ENCODE peak calls at places on chromosomes 6 and 20, in nine cellular contexts. One of them, this sample, is unnamed.

GRCh38 chr6:161668665-161669064 is 394.8 kb upstream of the AGPAT4 start:
- DNase-seq in GM12865: peak; percentile 3
- DNase-seq in ovary: no peak
- DNase-seq in fibroblast of mammary gland: no peak
- DNase-seq in epithelial cell of esophagus: no peak
- DNase-seq in H9: no peak
- DNase-seq in activated B cell treated with CpG ODN at 0.5 μM for 24 hours: no peak
- DNase-seq in endodermal cell: no peak
- DNase-seq in AG04450: no peak
- DNase-seq in this sample: no peak

GRCh38 chr20:63703471-63703975 is 4.3 kb downstream of the ARFRP1 start:
- DNase-seq in AG04450: no peak
- DNase-seq in endodermal cell: no peak
- DNase-seq in epithelial cell of esophagus: no peak
- DNase-seq in ovary: peak; percentile 30
- DNase-seq in fibroblast of mammary gland: no peak
- DNase-seq in GM12865: no peak
- DNase-seq in H9: peak; percentile 28
- DNase-seq in activated B cell treated with CpG ODN at 0.5 μM for 24 hours: no peak
- DNase-seq in this sample: no peak

GRCh38 chr20:7770578-7770977 is 169.7 kb downstream of the HAO1 start:
- DNase-seq in epithelial cell of esophagus: peak; percentile 42
- DNase-seq in fibroblast of mammary gland: peak; percentile 15
- DNase-seq in ovary: no peak
- DNase-seq in activated B cell treated with CpG ODN at 0.5 μM for 24 hours: no peak
- DNase-seq in endodermal cell: no peak
- DNase-seq in GM12865: peak; percentile 73
- DNase-seq in AG04450: no peak
- DNase-seq in H9: no peak
- DNase-seq in this sample: no peak

GRCh38 chr6:145532361-145532760 is 203.0 kb downstream of the EPM2A start:
- DNase-seq in epithelial cell of esophagus: no peak
- DNase-seq in GM12865: no peak
- DNase-seq in H9: peak; percentile 56
- DNase-seq in AG04450: no peak
- DNase-seq in fibroblast of mammary gland: no peak
- DNase-seq in ovary: no peak
- DNase-seq in endodermal cell: peak; percentile 86
- DNase-seq in activated B cell treated with CpG ODN at 0.5 μM for 24 hours: no peak
- DNase-seq in this sample: no peak

GRCh38 chr6:54099201-54099600 is 12.0 kb upstream of the MLIP start:
- DNase-seq in ovary: no peak
- DNase-seq in H9: no peak
- DNase-seq in AG04450: no peak
- DNase-seq in activated B cell treated with CpG ODN at 0.5 μM for 24 hours: no peak
- DNase-seq in endodermal cell: no peak
- DNase-seq in fibroblast of mammary gland: no peak
- DNase-seq in GM12865: no peak
- DNase-seq in epithelial cell of esophagus: no peak
- DNase-seq in this sample: no peak

GRCh38 chr20:51354769-51355319 is 187.7 kb downstream of the NFATC2 start:
- DNase-seq in AG04450: no peak
- DNase-seq in ovary: no peak
- DNase-seq in H9: no peak
- DNase-seq in activated B cell treated with CpG ODN at 0.5 μM for 24 hours: no peak
- DNase-seq in epithelial cell of esophagus: no peak
- DNase-seq in fibroblast of mammary gland: peak; percentile 83
- DNase-seq in GM12865: no peak
- DNase-seq in endodermal cell: no peak
- DNase-seq in this sample: no peak

GRCh38 chr6:53107091-53107490 is 41.5 kb downstream of the GCM1 start:
- DNase-seq in fibroblast of mammary gland: peak; percentile 52
- DNase-seq in endodermal cell: peak; percentile 33
- DNase-seq in activated B cell treated with CpG ODN at 0.5 μM for 24 hours: no peak
- DNase-seq in epithelial cell of esophagus: peak; percentile 71
- DNase-seq in H9: no peak
- DNase-seq in AG04450: no peak
- DNase-seq in GM12865: no peak
- DNase-seq in ovary: no peak
- DNase-seq in this sample: no peak

GRCh38 chr6:107030151-107030550 is 2.2 kb downstream of the MTRES1 start:
- DNase-seq in endodermal cell: no peak
- DNase-seq in H9: no peak
- DNase-seq in epithelial cell of esophagus: no peak
- DNase-seq in GM12865: no peak
- DNase-seq in activated B cell treated with CpG ODN at 0.5 μM for 24 hours: no peak
- DNase-seq in AG04450: no peak
- DNase-seq in fibroblast of mammary gland: peak; percentile 38
- DNase-seq in ovary: no peak
- DNase-seq in this sample: no peak

GRCh38 chr6:130794686-130795085 is 32.5 kb upstream of the SMLR1 start:
- DNase-seq in endodermal cell: no peak
- DNase-seq in H9: no peak
- DNase-seq in epithelial cell of esophagus: no peak
- DNase-seq in AG04450: no peak
- DNase-seq in GM12865: no peak
- DNase-seq in activated B cell treated with CpG ODN at 0.5 μM for 24 hours: no peak
- DNase-seq in ovary: no peak
- DNase-seq in fibroblast of mammary gland: no peak
- DNase-seq in this sample: no peak

GRCh38 chr6:163608060-163608752 is 193.7 kb downstream of the QKI start:
- DNase-seq in ovary: no peak
- DNase-seq in epithelial cell of esophagus: no peak
- DNase-seq in H9: no peak
- DNase-seq in activated B cell treated with CpG ODN at 0.5 μM for 24 hours: no peak
- DNase-seq in fibroblast of mammary gland: no peak
- DNase-seq in endodermal cell: peak; percentile 32
- DNase-seq in GM12865: no peak
- DNase-seq in AG04450: no peak
- DNase-seq in this sample: no peak

GRCh38 chr6:148700713-148701392 is 46.0 kb upstream of the UST start:
- DNase-seq in fibroblast of mammary gland: peak; percentile 70
- DNase-seq in activated B cell treated with CpG ODN at 0.5 μM for 24 hours: no peak
- DNase-seq in GM12865: peak; percentile 48
- DNase-seq in AG04450: peak; percentile 2
- DNase-seq in H9: no peak
- DNase-seq in ovary: peak; percentile 17
- DNase-seq in endodermal cell: no peak
- DNase-seq in epithelial cell of esophagus: peak; percentile 47
- DNase-seq in this sample: no peak

DNA sequence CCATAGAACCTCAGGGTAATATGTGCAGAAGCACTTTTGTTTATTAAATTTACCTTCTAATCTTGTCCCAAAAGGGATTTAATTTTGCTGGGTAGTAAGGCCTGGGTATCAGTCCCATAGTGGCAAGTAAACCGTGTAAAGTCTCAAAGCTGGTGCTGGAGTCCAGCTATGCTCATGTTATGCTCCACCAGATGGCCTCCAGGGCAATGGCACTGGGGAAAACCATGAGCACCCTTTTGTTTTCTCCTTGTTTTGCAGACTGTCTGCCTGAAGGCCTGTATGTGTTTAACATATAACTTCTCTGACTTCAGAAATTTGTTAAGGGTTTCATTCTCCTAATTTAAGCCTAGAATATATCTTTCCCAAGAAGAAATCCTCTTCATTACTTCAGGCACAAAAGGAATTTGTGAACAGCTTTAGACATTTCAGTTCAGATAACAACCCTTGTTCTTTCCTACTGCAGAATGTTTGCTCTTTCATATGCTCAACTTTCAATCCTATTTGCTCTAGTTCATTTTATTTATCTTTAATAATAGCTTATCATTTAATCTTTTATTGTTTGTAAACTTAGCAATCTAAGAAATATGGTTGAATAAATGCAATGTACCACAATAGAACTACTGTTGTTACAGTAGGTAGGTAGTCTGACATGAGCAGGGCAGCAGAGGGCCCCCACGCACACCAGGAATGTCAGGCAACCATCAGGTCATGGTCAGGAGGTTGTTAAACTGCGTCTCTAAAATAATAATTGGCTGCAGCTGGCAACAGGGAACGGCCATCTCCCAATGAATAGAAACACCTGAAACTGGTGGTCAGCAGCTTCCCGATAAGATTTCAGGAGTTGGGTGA is 162.8 kb downstream of the TENT5A start:
- DNase-seq in GM12865: no peak
- DNase-seq in H9: no peak
- DNase-seq in activated B cell treated with CpG ODN at 0.5 μM for 24 hours: no peak
- DNase-seq in endodermal cell: peak; percentile 57
- DNase-seq in fibroblast of mammary gland: peak; percentile 12
- DNase-seq in ovary: no peak
- DNase-seq in AG04450: no peak
- DNase-seq in epithelial cell of esophagus: no peak
- DNase-seq in this sample: no peak
- TF ChIP-seq CTCF in GM12865: no peak
- TF ChIP-seq CTCF in H9: no peak
- TF ChIP-seq CTCF in activated B cell treated with CpG ODN at 0.5 μM for 24 hours: no peak
- TF ChIP-seq CTCF in endodermal cell: peak; percentile 50
- TF ChIP-seq CTCF in fibroblast of mammary gland: no peak
- TF ChIP-seq CTCF in ovary: no peak
- TF ChIP-seq CTCF in AG04450: no peak
- TF ChIP-seq CTCF in epithelial cell of esophagus: no peak
- TF ChIP-seq CTCF in this sample: no peak

GRCh38 chr6:10341605-10342004 is 73.3 kb downstream of the TFAP2A start:
- DNase-seq in fibroblast of mammary gland: no peak
- DNase-seq in epithelial cell of esophagus: no peak
- DNase-seq in endodermal cell: no peak
- DNase-seq in ovary: no peak
- DNase-seq in GM12865: no peak
- DNase-seq in AG04450: no peak
- DNase-seq in activated B cell treated with CpG ODN at 0.5 μM for 24 hours: no peak
- DNase-seq in H9: no peak
- DNase-seq in this sample: no peak

GRCh38 chr6:10343320-10343719 is 71.6 kb downstream of the TFAP2A start:
- DNase-seq in epithelial cell of esophagus: no peak
- DNase-seq in fibroblast of mammary gland: no peak
- DNase-seq in GM12865: no peak
- DNase-seq in AG04450: no peak
- DNase-seq in ovary: no peak
- DNase-seq in activated B cell treated with CpG ODN at 0.5 μM for 24 hours: no peak
- DNase-seq in H9: no peak
- DNase-seq in endodermal cell: no peak
- DNase-seq in this sample: no peak

DNA sequence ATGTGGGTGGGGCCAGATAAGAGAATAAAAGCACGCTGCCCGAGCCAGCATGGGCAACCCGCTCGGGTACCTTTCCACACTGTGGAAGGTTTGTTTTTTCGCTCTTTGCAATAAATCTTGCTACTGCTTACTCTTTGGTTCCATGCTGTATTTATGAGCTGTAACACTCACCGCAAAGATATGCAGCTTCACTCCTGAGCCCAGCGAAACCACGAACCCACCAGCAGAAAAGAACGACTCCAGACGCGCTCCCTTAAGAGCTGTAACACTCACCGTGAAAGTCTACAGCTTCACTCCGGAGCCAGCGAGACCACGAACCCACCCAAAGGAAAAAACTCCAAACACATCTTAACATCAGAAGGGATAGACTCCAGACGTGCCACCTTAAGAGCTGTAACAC is 76.7 kb downstream of the TFAP2A start:
- DNase-seq in activated B cell treated with CpG ODN at 0.5 μM for 24 hours: no peak
- DNase-seq in fibroblast of mammary gland: no peak
- DNase-seq in epithelial cell of esophagus: no peak
- DNase-seq in ovary: no peak
- DNase-seq in AG04450: no peak
- DNase-seq in GM12865: no peak
- DNase-seq in endodermal cell: no peak
- DNase-seq in H9: no peak
- DNase-seq in this sample: no peak
- TF ChIP-seq CTCF in activated B cell treated with CpG ODN at 0.5 μM for 24 hours: no peak
- TF ChIP-seq CTCF in fibroblast of mammary gland: no peak
- TF ChIP-seq CTCF in epithelial cell of esophagus: no peak
- TF ChIP-seq CTCF in ovary: no peak
- TF ChIP-seq CTCF in AG04450: no peak
- TF ChIP-seq CTCF in GM12865: no peak
- TF ChIP-seq CTCF in endodermal cell: no peak
- TF ChIP-seq CTCF in H9: no peak
- TF ChIP-seq CTCF in this sample: no peak

DNA sequence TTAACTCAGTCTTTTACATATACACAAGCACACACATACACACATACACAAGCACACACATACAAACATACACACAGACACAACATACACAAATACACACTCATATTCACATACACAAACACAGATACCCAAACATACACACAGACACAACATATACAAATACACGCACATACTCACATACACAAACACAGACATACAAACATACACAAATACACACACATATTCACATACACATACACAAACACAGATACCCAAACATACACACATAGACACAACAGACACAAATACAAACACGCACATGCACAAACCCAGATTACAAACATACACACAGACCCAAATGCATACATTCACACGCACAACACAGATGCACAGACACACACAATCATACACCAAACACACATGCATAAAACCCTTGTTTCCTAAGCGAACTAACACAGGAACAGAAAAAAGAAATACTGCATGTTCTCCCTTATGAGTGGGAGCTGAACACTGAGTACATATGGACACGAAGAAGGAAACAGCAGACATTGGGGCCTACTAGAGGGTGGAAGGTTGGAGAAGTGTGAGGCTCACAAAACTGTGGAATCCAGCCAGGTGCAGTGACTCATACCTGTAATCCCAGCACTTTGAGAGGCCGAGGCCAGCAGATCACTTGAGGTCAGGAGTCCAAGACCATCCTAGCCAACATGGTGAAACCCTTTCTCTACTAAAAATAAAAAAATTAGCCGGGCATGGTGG is 34.2 kb downstream of the PIM1 start:
- DNase-seq in fibroblast of mammary gland: peak; percentile 62
- DNase-seq in GM12865: no peak
- DNase-seq in H9: no peak
- DNase-seq in endodermal cell: no peak
- DNase-seq in epithelial cell of esophagus: peak; percentile 54
- DNase-seq in AG04450: no peak
- DNase-seq in activated B cell treated with CpG ODN at 0.5 μM for 24 hours: no peak
- DNase-seq in ovary: no peak
- DNase-seq in this sample: no peak
- TF ChIP-seq CTCF in fibroblast of mammary gland: no peak
- TF ChIP-seq CTCF in GM12865: no peak
- TF ChIP-seq CTCF in H9: no peak
- TF ChIP-seq CTCF in endodermal cell: no peak
- TF ChIP-seq CTCF in epithelial cell of esophagus: no peak
- TF ChIP-seq CTCF in AG04450: no peak
- TF ChIP-seq CTCF in activated B cell treated with CpG ODN at 0.5 μM for 24 hours: no peak
- TF ChIP-seq CTCF in ovary: no peak
- TF ChIP-seq CTCF in this sample: no peak

GRCh38 chr6:16322666-16323312 is 84.4 kb downstream of the GMPR start:
- DNase-seq in fibroblast of mammary gland: peak; percentile 87
- DNase-seq in ovary: no peak
- DNase-seq in epithelial cell of esophagus: peak; percentile 92
- DNase-seq in GM12865: peak; percentile 80
- DNase-seq in AG04450: peak; percentile 87
- DNase-seq in activated B cell treated with CpG ODN at 0.5 μM for 24 hours: no peak
- DNase-seq in endodermal cell: peak; percentile 82
- DNase-seq in H9: peak; percentile 59
- DNase-seq in this sample: peak; percentile 68
- TF ChIP-seq CTCF in fibroblast of mammary gland: no peak
- TF ChIP-seq CTCF in ovary: no peak
- TF ChIP-seq CTCF in epithelial cell of esophagus: no peak
- TF ChIP-seq CTCF in GM12865: no peak
- TF ChIP-seq CTCF in AG04450: no peak
- TF ChIP-seq CTCF in activated B cell treated with CpG ODN at 0.5 μM for 24 hours: no peak
- TF ChIP-seq CTCF in endodermal cell: no peak
- TF ChIP-seq CTCF in H9: no peak
- TF ChIP-seq CTCF in this sample: no peak